ENCODE peak calls at places on chromosome 16, in five cellular contexts. T is IMR-90, Y is neural progenitor cell, Z is H9, C is GM23338. G is an unnamed sample.

GRCh38 chr16:69217433-69217832 is 30.5 kb downstream of the SNTB2 start:
- DNase-seq in T (peak), Y (no peak), Z (no peak), C (no peak), G (no peak)

GRCh38 chr16:68275611-68276191 is 11.4 kb downstream of the SLC7A6 start:
- DNase-seq in T (no peak), Y (no peak), Z (no peak), C (no peak), G (peak)

GRCh38 chr16:10918294-10919002 is 23.8 kb downstream of the DEXI start:
- DNase-seq in T (peak), Y (peak), Z (peak), C (peak), G (peak)

GRCh38 chr16:81181013-81181720 is 57.3 kb upstream of the BCO1 start:
- DNase-seq in T (peak), Y (peak), Z (peak), C (peak), G (no peak)

GRCh38 chr16:23155445-23156049 is 6.3 kb upstream of the USP31 start:
- DNase-seq in T (no peak), Y (peak), Z (peak), C (peak), G (peak)

GRCh38 chr16:58753711-58754134 is 19.6 kb upstream of the GOT2 start:
- DNase-seq in T (no peak), Y (no peak), Z (peak), C (no peak), G (no peak)

GRCh38 chr16:54286330-54287017 is at the start of gene IRX3:
- DNase-seq in T (peak), Y (peak), Z (peak), C (peak), G (no peak)

GRCh38 chr16:68342620-68343019 is 31.8 kb downstream of the PRMT7 start:
- DNase-seq in T (no peak), Y (no peak), Z (no peak), C (peak), G (no peak)

GRCh38 chr16:71894229-71894920 is 956 bp upstream of the IST1 start:
- DNase-seq in T (peak), Y (peak), Z (peak), C (peak), G (peak)

GRCh38 chr16:85389679-85390470 is 223.2 kb upstream of the GSE1 start:
- DNase-seq in T (no peak), Y (no peak), Z (no peak), C (no peak), G (no peak)

GRCh38 chr16:53129281-53130192 is 74.7 kb downstream of the CHD9 start:
- DNase-seq in T (peak), Y (no peak), Z (no peak), C (peak), G (peak)

GRCh38 chr16:8882041-8882617 is at the start of gene LITAFD:
- DNase-seq in T (no peak), Y (no peak), Z (no peak), C (no peak), G (no peak)

GRCh38 chr16:56628486-56629035 is 3.0 kb downstream of the MT1E start:
- DNase-seq in T (no peak), Y (no peak), Z (no peak), C (no peak), G (no peak)

GRCh38 chr16:57372372-57373116 is at the start of gene CX3CL1:
- DNase-seq in T (peak), Y (peak), Z (peak), C (peak), G (no peak)

GRCh38 chr16:8854298-8854948 is 14.4 kb downstream of the CARHSP1 start:
- DNase-seq in T (no peak), Y (no peak), Z (no peak), C (no peak), G (no peak)

GRCh38 chr16:84726670-84727467 is 27.1 kb downstream of the USP10 start:
- DNase-seq in T (no peak), Y (no peak), Z (no peak), C (peak), G (peak)

GRCh38 chr16:66717776-66718175 is 21.2 kb upstream of the CMTM4 start:
- DNase-seq in T (no peak), Y (no peak), Z (no peak), C (no peak), G (no peak)

DNA sequence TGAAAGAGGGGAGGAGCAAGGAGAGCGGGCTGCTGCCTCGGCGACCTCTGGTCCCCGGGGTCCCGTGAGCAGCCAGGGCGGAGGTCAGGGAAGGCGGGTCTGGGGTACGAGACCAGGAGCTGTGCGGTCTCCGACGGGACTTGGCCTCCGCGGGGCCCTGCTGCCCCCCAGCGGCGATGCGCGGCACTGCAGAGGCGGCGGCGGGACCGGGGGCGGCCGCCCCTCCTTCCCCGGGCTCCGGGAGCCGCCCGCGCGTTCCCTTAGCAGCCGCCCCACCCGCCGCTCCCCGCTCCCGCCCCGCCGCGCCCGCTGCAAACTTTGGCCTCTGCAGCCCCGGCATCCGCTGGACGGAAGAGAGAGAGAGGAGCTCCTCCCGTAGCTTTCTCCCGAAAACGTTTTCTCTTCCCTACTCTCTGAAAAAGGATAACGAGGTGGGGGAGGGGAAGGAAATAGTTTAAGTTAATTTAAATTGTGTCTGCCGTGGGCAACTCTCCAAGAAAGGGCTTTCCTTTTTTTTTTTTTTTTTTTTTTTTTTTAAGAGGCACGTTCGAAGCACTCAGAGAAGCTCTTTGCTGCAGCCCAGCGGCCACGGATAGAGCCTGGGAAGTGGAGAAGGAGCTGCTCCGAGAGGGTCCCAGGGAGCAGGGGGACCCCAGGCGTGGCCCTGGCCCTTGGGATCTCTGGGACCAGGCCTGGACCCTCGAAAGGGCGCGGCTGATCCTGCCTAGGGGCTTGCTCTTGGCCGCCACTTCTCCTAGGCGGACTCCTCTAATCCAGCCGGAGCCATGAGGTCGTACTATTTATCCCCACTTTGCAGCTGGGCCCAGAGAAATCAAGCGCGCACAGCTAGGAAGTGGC is 43.2 kb downstream of the C16orf82 start:
- DNase-seq in T (peak), Y (peak), Z (peak), C (peak), G (peak)
- H3K4me2 ChIP-seq in T (peak), Y (peak), Z (peak), C (peak), G (peak)

GRCh38 chr16:28610595-28611270 is 889 bp upstream of the SULT1A1 start:
- DNase-seq in T (no peak), Y (no peak), Z (peak), C (peak), G (no peak)
- H2AFZ ChIP-seq in T (no peak), Y (no peak), Z (no peak), C (no peak), G (no peak)

GRCh38 chr16:75318737-75319136 is 67.3 kb upstream of the BCAR1 start:
- DNase-seq in T (no peak), Y (no peak), Z (no peak), C (no peak), G (no peak)

GRCh38 chr16:75319513-75320401 is 68.3 kb upstream of the BCAR1 start:
- DNase-seq in T (peak), Y (no peak), Z (no peak), C (no peak), G (peak)

GRCh38 chr16:75323198-75323597 is 71.8 kb upstream of the BCAR1 start:
- DNase-seq in T (no peak), Y (no peak), Z (no peak), C (no peak), G (no peak)

GRCh38 chr16:75322706-75323105 is 71.3 kb upstream of the BCAR1 start:
- DNase-seq in T (peak), Y (no peak), Z (no peak), C (no peak), G (no peak)

DNA sequence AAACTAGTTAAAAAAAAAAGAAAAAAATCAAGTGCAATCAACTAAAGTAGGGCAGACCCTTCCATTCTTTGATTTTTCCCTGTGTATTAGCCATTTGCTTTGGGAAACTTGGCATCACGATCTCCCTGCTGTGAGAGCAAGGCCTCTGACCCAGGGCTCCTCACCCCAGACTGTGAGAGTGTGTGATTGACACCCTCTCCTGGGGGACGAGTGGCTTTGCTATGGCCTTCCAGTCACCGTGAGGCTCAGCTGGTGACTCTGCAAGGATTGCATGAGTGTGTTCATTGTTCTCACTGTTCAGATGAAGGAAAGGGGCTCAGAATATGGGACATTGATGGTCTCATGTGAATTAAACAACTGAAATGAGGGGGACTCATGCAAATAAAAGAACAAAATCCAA is 69.0 kb upstream of the BCAR1 start:
- DNase-seq in T (no peak), Y (peak), Z (no peak), C (no peak), G (peak)
- H3K4me2 ChIP-seq in T (peak), Y (peak), Z (no peak), C (no peak), G (peak)

DNA sequence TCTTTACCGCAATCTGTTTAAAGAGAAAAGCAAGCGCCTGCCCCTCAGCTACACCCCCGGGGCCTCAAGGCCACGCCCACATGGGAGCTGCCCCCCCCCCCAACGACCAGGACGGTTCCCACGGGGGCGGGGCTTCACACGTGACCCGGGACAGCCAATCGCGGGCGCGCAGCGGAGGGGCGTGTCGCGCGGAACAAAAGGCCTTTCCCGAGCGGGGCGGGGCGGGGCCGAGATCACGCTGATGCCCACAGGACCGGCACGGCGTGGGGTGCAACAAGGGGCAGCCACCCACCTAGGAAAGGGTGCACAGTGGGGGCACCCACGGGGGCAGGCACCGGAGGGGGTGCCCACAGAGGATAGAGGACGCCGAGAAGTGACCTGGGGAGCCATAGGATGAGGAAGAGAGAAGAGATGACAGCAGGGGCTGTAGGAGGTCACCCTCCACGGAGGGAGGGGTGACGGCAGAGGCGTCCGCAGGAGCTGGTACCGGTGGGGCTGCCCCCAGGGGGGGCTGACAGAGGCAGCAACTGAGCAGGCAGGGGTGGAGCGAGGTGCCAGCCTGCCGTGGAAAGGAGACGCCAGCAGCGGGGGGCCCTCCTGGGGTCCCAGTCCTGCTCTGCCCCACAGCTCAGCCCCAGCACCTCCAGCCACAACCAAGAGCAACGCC is 6.2 kb downstream of the UNKL start:
- DNase-seq in T (peak), Y (peak), Z (peak), C (peak), G (peak)
- H2AFZ ChIP-seq in T (peak), Y (no peak), Z (no peak), C (no peak), G (no peak)

GRCh38 chr16:70579648-70580630 is 56.3 kb downstream of the SF3B3 start:
- DNase-seq in T (no peak), Y (no peak), Z (peak), C (no peak), G (no peak)
- H3K4me2 ChIP-seq in T (no peak), Y (no peak), Z (no peak), C (no peak), G (no peak)

DNA sequence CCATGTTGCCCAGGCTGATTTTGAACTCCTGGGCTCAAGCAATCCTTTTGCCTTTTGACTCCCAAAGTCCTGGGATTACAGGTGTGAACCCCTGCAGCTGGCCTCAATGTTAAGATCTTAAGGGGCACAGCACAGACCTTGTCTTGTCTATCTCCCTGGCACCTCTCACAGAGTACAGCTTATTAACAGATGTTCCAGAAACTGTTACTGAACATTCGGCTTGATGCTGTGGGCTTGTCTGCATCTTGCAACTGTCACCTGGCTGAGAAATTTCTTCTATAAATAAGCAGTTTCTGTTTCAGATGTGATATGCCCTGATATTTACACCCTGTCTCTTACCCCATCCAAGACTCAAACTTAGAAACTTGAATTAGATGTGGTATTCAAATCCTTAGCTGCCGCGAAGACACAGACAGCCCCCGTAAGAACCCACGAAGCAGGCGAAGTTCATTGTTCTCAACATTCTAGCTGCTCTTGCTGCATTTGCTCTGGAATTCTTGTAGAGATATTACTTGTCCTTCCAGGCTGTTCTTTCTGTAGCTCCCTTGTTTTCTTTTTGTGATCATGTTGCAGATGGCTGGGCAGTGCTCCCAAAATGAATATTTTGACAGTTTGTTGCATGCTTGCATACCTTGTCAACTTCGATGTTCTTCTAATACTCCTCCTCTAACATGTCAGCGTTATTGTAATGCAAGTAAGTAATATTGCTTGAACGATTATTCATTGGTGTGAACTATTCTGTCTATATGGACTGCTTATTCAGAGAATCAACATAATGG is at the start of gene TNFRSF17:
- DNase-seq in T (peak), Y (no peak), Z (no peak), C (no peak), G (peak)
- H2AFZ ChIP-seq in T (no peak), Y (no peak), Z (no peak), C (peak), G (peak)

GRCh38 chr16:88912556-88912955 is 46.1 kb upstream of the PABPN1L start:
- DNase-seq in T (no peak), Y (no peak), Z (no peak), C (no peak), G (no peak)

GRCh38 chr16:88911946-88912310 is 45.5 kb upstream of the PABPN1L start:
- DNase-seq in T (no peak), Y (no peak), Z (no peak), C (no peak), G (no peak)

GRCh38 chr16:88909431-88910210 is 43.2 kb upstream of the PABPN1L start:
- DNase-seq in T (no peak), Y (no peak), Z (no peak), C (no peak), G (no peak)

GRCh38 chr16:88910284-88911147 is 44.1 kb upstream of the PABPN1L start:
- DNase-seq in T (no peak), Y (no peak), Z (no peak), C (no peak), G (no peak)

GRCh38 chr16:88911148-88911945 is 44.9 kb upstream of the PABPN1L start:
- DNase-seq in T (peak), Y (no peak), Z (no peak), C (no peak), G (peak)
- H3K4me2 ChIP-seq in T (no peak), Y (no peak), Z (no peak), C (no peak), G (no peak)

GRCh38 chr16:15440852-15441251 is 6.5 kb downstream of the BMERB1 start:
- DNase-seq in T (peak), Y (no peak), Z (no peak), C (no peak), G (no peak)
- H2AFZ ChIP-seq in T (no peak), Y (no peak), Z (no peak), C (no peak), G (no peak)